ENCODE peak calls at places on chromosomes 5 and 9, in ten cellular contexts. One of them, this sample, is unnamed.

GRCh38 chr9:107755267-107755666 is 265.7 kb upstream of the KLF4 start:
- DNase-seq in CD8-positive, alpha-beta memory T cell: no peak
- DNase-seq in stimulated activated CD8-positive, alpha-beta memory T cell treated with anti-CD3 and anti-CD28 coated beads, Interleukin-4, amount 100 ng/mL, for 1 hour: no peak
- DNase-seq in AG09309: no peak
- DNase-seq in omental fat pad: no peak
- DNase-seq in H7: no peak
- DNase-seq in ovary: no peak
- DNase-seq in left ventricle myocardium inferior: no peak
- DNase-seq in stimulated activated CD4-positive, alpha-beta T cell treated with anti-CD3 and anti-CD28 coated beads, Interleukin-12 subunit alpha, Interleukin-12 subunit beta, amount 100 ng/mL, for 4 hours: no peak
- DNase-seq in NB4: peak
- DNase-seq in this sample: no peak

GRCh38 chr5:6384856-6385255 is 6.5 kb upstream of the MED10 start:
- DNase-seq in stimulated activated CD8-positive, alpha-beta memory T cell treated with anti-CD3 and anti-CD28 coated beads, Interleukin-4, amount 100 ng/mL, for 1 hour: no peak
- DNase-seq in ovary: no peak
- DNase-seq in stimulated activated CD4-positive, alpha-beta T cell treated with anti-CD3 and anti-CD28 coated beads, Interleukin-12 subunit alpha, Interleukin-12 subunit beta, amount 100 ng/mL, for 4 hours: no peak
- DNase-seq in H7: no peak
- DNase-seq in CD8-positive, alpha-beta memory T cell: no peak
- DNase-seq in AG09309: no peak
- DNase-seq in left ventricle myocardium inferior: no peak
- DNase-seq in NB4: no peak
- DNase-seq in omental fat pad: no peak
- DNase-seq in this sample: peak

GRCh38 chr5:151138114-151138513 is 19.5 kb downstream of the ANXA6 start:
- DNase-seq in CD8-positive, alpha-beta memory T cell: no peak
- DNase-seq in left ventricle myocardium inferior: no peak
- DNase-seq in H7: no peak
- DNase-seq in AG09309: no peak
- DNase-seq in omental fat pad: no peak
- DNase-seq in NB4: no peak
- DNase-seq in stimulated activated CD4-positive, alpha-beta T cell treated with anti-CD3 and anti-CD28 coated beads, Interleukin-12 subunit alpha, Interleukin-12 subunit beta, amount 100 ng/mL, for 4 hours: no peak
- DNase-seq in ovary: no peak
- DNase-seq in stimulated activated CD8-positive, alpha-beta memory T cell treated with anti-CD3 and anti-CD28 coated beads, Interleukin-4, amount 100 ng/mL, for 1 hour: no peak
- DNase-seq in this sample: no peak

GRCh38 chr5:106089073-106089472 is 1581.7 kb downstream of the EFNA5 start:
- DNase-seq in omental fat pad: no peak
- DNase-seq in stimulated activated CD8-positive, alpha-beta memory T cell treated with anti-CD3 and anti-CD28 coated beads, Interleukin-4, amount 100 ng/mL, for 1 hour: no peak
- DNase-seq in ovary: no peak
- DNase-seq in H7: no peak
- DNase-seq in stimulated activated CD4-positive, alpha-beta T cell treated with anti-CD3 and anti-CD28 coated beads, Interleukin-12 subunit alpha, Interleukin-12 subunit beta, amount 100 ng/mL, for 4 hours: no peak
- DNase-seq in NB4: no peak
- DNase-seq in AG09309: no peak
- DNase-seq in left ventricle myocardium inferior: no peak
- DNase-seq in CD8-positive, alpha-beta memory T cell: no peak
- DNase-seq in this sample: no peak

GRCh38 chr5:82922086-82922734 is 155.0 kb downstream of the TMEM167A start:
- DNase-seq in AG09309: no peak
- DNase-seq in NB4: no peak
- DNase-seq in stimulated activated CD8-positive, alpha-beta memory T cell treated with anti-CD3 and anti-CD28 coated beads, Interleukin-4, amount 100 ng/mL, for 1 hour: no peak
- DNase-seq in omental fat pad: no peak
- DNase-seq in ovary: no peak
- DNase-seq in stimulated activated CD4-positive, alpha-beta T cell treated with anti-CD3 and anti-CD28 coated beads, Interleukin-12 subunit alpha, Interleukin-12 subunit beta, amount 100 ng/mL, for 4 hours: no peak
- DNase-seq in CD8-positive, alpha-beta memory T cell: no peak
- DNase-seq in H7: peak
- DNase-seq in left ventricle myocardium inferior: no peak
- DNase-seq in this sample: no peak

GRCh38 chr5:50595199-50595598 is 71.2 kb upstream of the PARP8 start:
- DNase-seq in ovary: no peak
- DNase-seq in H7: no peak
- DNase-seq in stimulated activated CD4-positive, alpha-beta T cell treated with anti-CD3 and anti-CD28 coated beads, Interleukin-12 subunit alpha, Interleukin-12 subunit beta, amount 100 ng/mL, for 4 hours: no peak
- DNase-seq in AG09309: peak
- DNase-seq in CD8-positive, alpha-beta memory T cell: no peak
- DNase-seq in left ventricle myocardium inferior: no peak
- DNase-seq in stimulated activated CD8-positive, alpha-beta memory T cell treated with anti-CD3 and anti-CD28 coated beads, Interleukin-4, amount 100 ng/mL, for 1 hour: no peak
- DNase-seq in omental fat pad: no peak
- DNase-seq in NB4: peak
- DNase-seq in this sample: no peak

GRCh38 chr5:178895615-178896571 is at the start of gene ZFP2:
- DNase-seq in omental fat pad: no peak
- DNase-seq in stimulated activated CD8-positive, alpha-beta memory T cell treated with anti-CD3 and anti-CD28 coated beads, Interleukin-4, amount 100 ng/mL, for 1 hour: no peak
- DNase-seq in NB4: peak
- DNase-seq in left ventricle myocardium inferior: peak
- DNase-seq in AG09309: no peak
- DNase-seq in stimulated activated CD4-positive, alpha-beta T cell treated with anti-CD3 and anti-CD28 coated beads, Interleukin-12 subunit alpha, Interleukin-12 subunit beta, amount 100 ng/mL, for 4 hours: peak
- DNase-seq in CD8-positive, alpha-beta memory T cell: peak
- DNase-seq in ovary: peak
- DNase-seq in H7: peak
- DNase-seq in this sample: peak

GRCh38 chr5:91849069-91849468 is 466.0 kb upstream of the ARRDC3 start:
- DNase-seq in H7: peak
- DNase-seq in left ventricle myocardium inferior: no peak
- DNase-seq in NB4: no peak
- DNase-seq in stimulated activated CD4-positive, alpha-beta T cell treated with anti-CD3 and anti-CD28 coated beads, Interleukin-12 subunit alpha, Interleukin-12 subunit beta, amount 100 ng/mL, for 4 hours: no peak
- DNase-seq in CD8-positive, alpha-beta memory T cell: no peak
- DNase-seq in AG09309: no peak
- DNase-seq in stimulated activated CD8-positive, alpha-beta memory T cell treated with anti-CD3 and anti-CD28 coated beads, Interleukin-4, amount 100 ng/mL, for 1 hour: no peak
- DNase-seq in omental fat pad: no peak
- DNase-seq in ovary: no peak
- DNase-seq in this sample: no peak

GRCh38 chr9:15541862-15542261 is 11.0 kb upstream of the CCDC171 start:
- DNase-seq in left ventricle myocardium inferior: no peak
- DNase-seq in CD8-positive, alpha-beta memory T cell: no peak
- DNase-seq in stimulated activated CD8-positive, alpha-beta memory T cell treated with anti-CD3 and anti-CD28 coated beads, Interleukin-4, amount 100 ng/mL, for 1 hour: no peak
- DNase-seq in ovary: no peak
- DNase-seq in stimulated activated CD4-positive, alpha-beta T cell treated with anti-CD3 and anti-CD28 coated beads, Interleukin-12 subunit alpha, Interleukin-12 subunit beta, amount 100 ng/mL, for 4 hours: no peak
- DNase-seq in H7: no peak
- DNase-seq in omental fat pad: no peak
- DNase-seq in AG09309: no peak
- DNase-seq in NB4: no peak
- DNase-seq in this sample: no peak

GRCh38 chr5:157115502-157115901 is 6.7 kb upstream of the HAVCR2 start:
- DNase-seq in H7: no peak
- DNase-seq in stimulated activated CD8-positive, alpha-beta memory T cell treated with anti-CD3 and anti-CD28 coated beads, Interleukin-4, amount 100 ng/mL, for 1 hour: no peak
- DNase-seq in CD8-positive, alpha-beta memory T cell: no peak
- DNase-seq in NB4: no peak
- DNase-seq in ovary: no peak
- DNase-seq in stimulated activated CD4-positive, alpha-beta T cell treated with anti-CD3 and anti-CD28 coated beads, Interleukin-12 subunit alpha, Interleukin-12 subunit beta, amount 100 ng/mL, for 4 hours: no peak
- DNase-seq in AG09309: no peak
- DNase-seq in left ventricle myocardium inferior: no peak
- DNase-seq in omental fat pad: no peak
- DNase-seq in this sample: no peak

GRCh38 chr5:133947431-133947841 is 21.0 kb downstream of the C5orf15 start:
- DNase-seq in omental fat pad: no peak
- DNase-seq in left ventricle myocardium inferior: no peak
- DNase-seq in H7: no peak
- DNase-seq in stimulated activated CD8-positive, alpha-beta memory T cell treated with anti-CD3 and anti-CD28 coated beads, Interleukin-4, amount 100 ng/mL, for 1 hour: no peak
- DNase-seq in AG09309: no peak
- DNase-seq in ovary: no peak
- DNase-seq in stimulated activated CD4-positive, alpha-beta T cell treated with anti-CD3 and anti-CD28 coated beads, Interleukin-12 subunit alpha, Interleukin-12 subunit beta, amount 100 ng/mL, for 4 hours: no peak
- DNase-seq in CD8-positive, alpha-beta memory T cell: no peak
- DNase-seq in NB4: no peak
- DNase-seq in this sample: peak

GRCh38 chr5:107365355-107366109 is 305.2 kb downstream of the EFNA5 start:
- DNase-seq in NB4: peak
- DNase-seq in AG09309: peak
- DNase-seq in omental fat pad: no peak
- DNase-seq in CD8-positive, alpha-beta memory T cell: no peak
- DNase-seq in H7: no peak
- DNase-seq in stimulated activated CD4-positive, alpha-beta T cell treated with anti-CD3 and anti-CD28 coated beads, Interleukin-12 subunit alpha, Interleukin-12 subunit beta, amount 100 ng/mL, for 4 hours: no peak
- DNase-seq in stimulated activated CD8-positive, alpha-beta memory T cell treated with anti-CD3 and anti-CD28 coated beads, Interleukin-4, amount 100 ng/mL, for 1 hour: no peak
- DNase-seq in ovary: no peak
- DNase-seq in left ventricle myocardium inferior: no peak
- DNase-seq in this sample: no peak

GRCh38 chr5:157626831-157627230 is 25.4 kb downstream of the SOX30 start:
- DNase-seq in left ventricle myocardium inferior: no peak
- DNase-seq in NB4: no peak
- DNase-seq in H7: no peak
- DNase-seq in AG09309: no peak
- DNase-seq in omental fat pad: no peak
- DNase-seq in CD8-positive, alpha-beta memory T cell: no peak
- DNase-seq in stimulated activated CD4-positive, alpha-beta T cell treated with anti-CD3 and anti-CD28 coated beads, Interleukin-12 subunit alpha, Interleukin-12 subunit beta, amount 100 ng/mL, for 4 hours: no peak
- DNase-seq in ovary: no peak
- DNase-seq in stimulated activated CD8-positive, alpha-beta memory T cell treated with anti-CD3 and anti-CD28 coated beads, Interleukin-4, amount 100 ng/mL, for 1 hour: no peak
- DNase-seq in this sample: no peak

GRCh38 chr5:120697147-120697546 is 233.0 kb downstream of the PRR16 start:
- DNase-seq in ovary: no peak
- DNase-seq in AG09309: no peak
- DNase-seq in H7: no peak
- DNase-seq in CD8-positive, alpha-beta memory T cell: no peak
- DNase-seq in stimulated activated CD4-positive, alpha-beta T cell treated with anti-CD3 and anti-CD28 coated beads, Interleukin-12 subunit alpha, Interleukin-12 subunit beta, amount 100 ng/mL, for 4 hours: no peak
- DNase-seq in NB4: no peak
- DNase-seq in omental fat pad: no peak
- DNase-seq in stimulated activated CD8-positive, alpha-beta memory T cell treated with anti-CD3 and anti-CD28 coated beads, Interleukin-4, amount 100 ng/mL, for 1 hour: no peak
- DNase-seq in left ventricle myocardium inferior: no peak
- DNase-seq in this sample: no peak